ENCODE peak calls at places on chromosomes 11 and 22, in five cellular contexts. U is neural progenitor cell, F is gastrocnemius medialis, S is PC-3, I is MM.1S. G is an unnamed sample. For H3K4me1, the result is how much of the 10 kb centered on the place peaks cover.

GRCh38 chr11:118060081-118060661 is 16.7 kb upstream of the TMPRSS4 start:
- DNase-seq in U (no peak), F (no peak), S (no peak), I (no peak), G (no peak)

GRCh38 chr11:74532496-74533246 is 39.1 kb upstream of the LIPT2 start:
- DNase-seq in U (no peak), F (no peak), S (peak), I (no peak), G (no peak)

GRCh38 chr22:35150163-35151107 is 84.5 kb downstream of the ISX start:
- DNase-seq in U (peak), F (no peak), S (peak), I (peak), G (peak)

GRCh38 chr11:113419426-113420003 is 31.9 kb downstream of the ANKK1 start:
- DNase-seq in U (no peak), F (no peak), S (no peak), I (no peak), G (no peak)

GRCh38 chr11:28144808-28145207 is 36.6 kb downstream of the METTL15 start:
- DNase-seq in U (no peak), F (no peak), S (peak), I (no peak), G (no peak)

GRCh38 chr11:14454861-14455632 is 44.6 kb downstream of the COPB1 start:
- DNase-seq in U (peak), F (no peak), S (peak), I (no peak), G (peak)

GRCh38 chr22:39596601-39597000 is 26.0 kb downstream of the CACNA1I start:
- DNase-seq in U (no peak), F (no peak), S (no peak), I (no peak), G (no peak)

GRCh38 chr11:131658952-131659351 is 288.5 kb downstream of the NTM start:
- DNase-seq in U (no peak), F (no peak), S (no peak), I (no peak), G (no peak)

GRCh38 chr11:134640536-134640935 is 228.5 kb upstream of the B3GAT1 start:
- DNase-seq in U (no peak), F (no peak), S (no peak), I (no peak), G (no peak)

GRCh38 chr11:134643519-134644042 is 231.5 kb upstream of the B3GAT1 start:
- DNase-seq in U (no peak), F (no peak), S (no peak), I (no peak), G (no peak)

GRCh38 chr11:134640971-134641968 is 229.2 kb upstream of the B3GAT1 start:
- DNase-seq in U (no peak), F (no peak), S (no peak), I (no peak), G (no peak)

GRCh38 chr11:134643115-134643514 is 231.1 kb upstream of the B3GAT1 start:
- DNase-seq in U (no peak), F (no peak), S (no peak), I (no peak), G (no peak)

GRCh38 chr11:134642206-134642605 is 230.2 kb upstream of the B3GAT1 start:
- DNase-seq in U (no peak), F (no peak), S (no peak), I (no peak), G (no peak)
- H3K4me1 ChIP-seq in U (under half), F (under half), S (under half), I (under half), G (under half)

DNA sequence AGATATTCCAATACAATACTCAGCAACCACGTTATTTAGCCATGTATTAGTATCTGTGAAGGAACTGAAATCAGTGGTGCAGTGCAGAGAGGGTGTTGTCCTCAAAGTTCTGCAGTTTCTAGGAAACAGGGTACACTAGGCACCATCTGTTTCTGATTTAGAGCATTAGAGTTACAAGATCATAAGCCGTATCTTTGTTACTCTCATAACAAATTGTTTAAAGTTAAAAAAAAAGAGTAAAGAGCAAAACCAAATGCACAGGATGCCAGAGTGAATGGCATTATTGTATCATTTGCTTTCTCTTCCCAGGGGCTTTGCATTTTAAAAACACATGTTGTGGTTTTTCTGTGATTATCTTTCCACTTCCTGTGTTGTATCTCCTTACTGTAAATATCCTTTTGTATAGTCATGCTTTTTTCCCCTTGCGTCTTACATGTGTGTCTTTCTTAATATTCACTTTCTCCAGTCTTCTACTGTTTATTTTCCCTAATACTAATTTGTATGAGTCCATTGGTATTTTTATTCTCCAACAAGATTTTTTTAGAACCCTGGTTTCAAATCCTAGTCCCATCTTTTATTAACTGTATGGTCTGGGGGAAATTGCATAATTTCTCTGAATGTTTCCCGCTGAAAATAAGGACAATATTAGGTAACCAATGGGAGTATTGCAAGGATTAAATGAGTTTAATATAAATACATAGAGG is 15.2 kb upstream of the NUP160 start:
- DNase-seq in U (no peak), F (no peak), S (no peak), I (peak), G (peak)
- H3K27ac ChIP-seq in U (no peak), F (no peak), S (no peak), I (no peak), G (peak)

GRCh38 chr11:58574851-58575250 is 805 bp downstream of the LPXN start:
- DNase-seq in U (no peak), F (no peak), S (peak), I (no peak), G (no peak)
- H3K4me3 ChIP-seq in U (no peak), F (no peak), S (peak), I (peak), G (peak)

GRCh38 chr11:12232819-12233601 is 122.6 kb downstream of the MICAL2 start:
- DNase-seq in U (no peak), F (no peak), S (peak), I (no peak), G (no peak)

GRCh38 chr11:12235080-12235479 is 124.7 kb downstream of the MICAL2 start:
- DNase-seq in U (no peak), F (no peak), S (no peak), I (no peak), G (no peak)

GRCh38 chr11:12233602-12233925 is 123.2 kb downstream of the MICAL2 start:
- DNase-seq in U (no peak), F (no peak), S (no peak), I (no peak), G (no peak)

GRCh38 chr11:12235549-12235944 is 125.2 kb downstream of the MICAL2 start:
- DNase-seq in U (no peak), F (no peak), S (no peak), I (no peak), G (no peak)

DNA sequence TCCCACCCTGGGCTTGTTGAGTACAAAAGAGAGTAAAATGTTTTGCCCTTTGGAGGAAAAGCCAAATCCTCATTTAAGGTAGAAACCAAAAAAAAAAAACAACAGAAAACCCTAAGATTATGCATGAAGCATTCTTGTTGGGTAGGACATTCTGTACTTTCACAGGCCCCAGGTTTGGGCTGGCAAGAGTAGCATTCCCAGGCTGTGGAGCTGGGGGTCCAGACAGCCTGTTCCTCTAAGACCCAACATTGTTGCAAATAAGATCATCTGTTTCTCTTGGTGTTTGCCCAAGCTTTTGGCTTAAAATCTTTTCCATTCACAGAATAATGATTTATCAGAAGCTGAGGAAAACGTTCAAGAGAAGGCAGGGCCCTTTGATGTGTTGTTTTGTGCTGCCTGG is 123.8 kb downstream of the MICAL2 start:
- DNase-seq in U (no peak), F (no peak), S (no peak), I (no peak), G (no peak)
- H3K4me1 ChIP-seq in U (under half), F (under half), S (half or more), I (under half), G (under half)